ENCODE peak calls at places on chromosomes 1 and 21, in five cellular contexts. G is AML-193, V is HT1080, M is NCI-H1092, H is iris pigment epithelial cell. B is an unnamed sample.

GRCh38 chr1:39098569-39099250 is 72.6 kb downstream of the NDUFS5 start:
- DNase-seq in G (peak; percentile 71), V (peak; percentile 94), M (peak; percentile 98), H (peak; percentile 85), B (peak; percentile 82)

GRCh38 chr1:98054367-98054701 is 133.5 kb upstream of the DPYD start:
- DNase-seq in G (no peak), V (no peak), M (no peak), H (no peak), B (no peak)

GRCh38 chr1:197180252-197180878 is 33.9 kb upstream of the ASPM start:
- DNase-seq in G (peak; percentile 44), V (peak; percentile 77), M (peak; percentile 19), H (peak; percentile 74), B (no peak)

GRCh38 chr1:7042322-7043231 is 257.3 kb downstream of the CAMTA1 start:
- DNase-seq in G (peak; percentile 37), V (peak; percentile 24), M (peak; percentile 56), H (peak; percentile 38), B (no peak)

GRCh38 chr1:247077234-247077633 is 1.4 kb downstream of the ZNF670 start:
- DNase-seq in G (peak; percentile 33), V (peak; percentile 3), M (no peak), H (peak; percentile 16), B (no peak)

GRCh38 chr1:212612251-212612961 is 3.8 kb downstream of the ATF3 start:
- DNase-seq in G (no peak), V (no peak), M (no peak), H (peak; percentile 48), B (no peak)

GRCh38 chr1:11930571-11931445 is 3.7 kb upstream of the PLOD1 start:
- DNase-seq in G (no peak), V (peak; percentile 79), M (no peak), H (no peak), B (no peak)

GRCh38 chr1:153773004-153773921 is 1.9 kb upstream of the SLC27A3 start:
- DNase-seq in G (peak; percentile 62), V (no peak), M (no peak), H (no peak), B (no peak)

GRCh38 chr1:171137580-171137979 is 46.9 kb downstream of the FMO3 start:
- DNase-seq in G (no peak), V (no peak), M (no peak), H (no peak), B (no peak)

GRCh38 chr21:33039542-33039941 is 13.8 kb downstream of the OLIG2 start:
- DNase-seq in G (no peak), V (no peak), M (no peak), H (no peak), B (no peak)

GRCh38 chr1:12302798-12303447 is 73.1 kb downstream of the VPS13D start:
- DNase-seq in G (no peak), V (no peak), M (no peak), H (no peak), B (no peak)